ENCODE peak calls at places on chromosomes 16 and 17, in eight cellular contexts. Y, P, D, J, O, Q, N and V are unnamed samples.

GRCh38 chr16:22633794-22634193 is 123.1 kb downstream of the NPIPB5 start:
- DNase-seq in N (no peak), Q (no peak), O (no peak), D (peak; percentile 56), J (no peak), Y (no peak), P (no peak), V (no peak)

GRCh38 chr17:14579716-14580115 is 278.8 kb downstream of the HS3ST3B1 start:
- DNase-seq in N (no peak), O (no peak), J (no peak), Y (no peak), D (peak; percentile 45), Q (no peak), P (no peak), V (no peak)

GRCh38 chr16:81523387-81524115 is 78.9 kb downstream of the CMIP start:
- DNase-seq in Y (peak; percentile 53), P (peak; percentile 61), J (no peak), D (no peak), Q (peak; percentile 36), O (no peak), N (peak; percentile 62), V (peak; percentile 95)

GRCh38 chr16:48556913-48557351 is 53.0 kb downstream of the N4BP1 start:
- DNase-seq in N (no peak), Y (no peak), D (no peak), P (no peak), J (no peak), O (no peak), Q (peak; percentile 45), V (peak; percentile 60)

GRCh38 chr17:61581611-61582349 is 9.2 kb downstream of the NACA2 start:
- DNase-seq in D (no peak), P (no peak), Y (no peak), O (no peak), J (no peak), Q (no peak), N (no peak), V (peak; percentile 11)

GRCh38 chr17:20263595-20263994 is 203.7 kb downstream of the LGALS9B start:
- DNase-seq in Q (peak; percentile 8), Y (peak; percentile 37), N (no peak), D (no peak), O (no peak), P (no peak), J (no peak), V (peak; percentile 45)

GRCh38 chr17:28398280-28398981 is 7.6 kb downstream of the SLC46A1 start:
- DNase-seq in P (no peak), J (no peak), O (no peak), N (no peak), Y (no peak), D (no peak), Q (no peak), V (no peak)

GRCh38 chr17:62688398-62689140 is 61.1 kb downstream of the MRC2 start:
- DNase-seq in O (no peak), D (no peak), J (no peak), Y (no peak), N (no peak), P (no peak), Q (no peak), V (no peak)

GRCh38 chr17:79955167-79955549 is 80.5 kb downstream of the TBC1D16 start:
- DNase-seq in Y (no peak), P (peak; percentile 61), Q (no peak), D (no peak), J (no peak), N (no peak), O (no peak), V (no peak)

GRCh38 chr16:67936876-67937605 is 391 bp upstream of the PSMB10 start:
- DNase-seq in N (peak; percentile 78), D (no peak), P (no peak), Q (no peak), O (no peak), Y (no peak), J (no peak), V (peak; percentile 64)

GRCh38 chr17:35674552-35674951 is 56.9 kb upstream of the RASL10B start:
- DNase-seq in D (no peak), Q (no peak), N (no peak), Y (no peak), O (no peak), J (no peak), P (no peak), V (no peak)

GRCh38 chr17:54727624-54728023 is 173.0 kb upstream of the TOM1L1 start:
- DNase-seq in J (no peak), P (no peak), N (no peak), O (peak; percentile 5), Y (no peak), Q (no peak), D (no peak), V (no peak)

GRCh38 chr17:42536372-42537155 is 523 bp downstream of the NAGLU start:
- DNase-seq in N (peak; percentile 90), O (peak; percentile 87), P (peak; percentile 95), D (peak; percentile 93), J (peak; percentile 91), Y (peak; percentile 81), Q (no peak), V (peak; percentile 70)

GRCh38 chr17:37702605-37703004 is 42.3 kb downstream of the HNF1B start:
- DNase-seq in Y (peak; percentile 83), O (no peak), Q (no peak), D (no peak), N (no peak), P (no peak), J (no peak), V (peak; percentile 86)

GRCh38 chr16:67641779-67642708 is 2.9 kb upstream of the CARMIL2 start:
- DNase-seq in Y (no peak), Q (no peak), O (no peak), D (no peak), J (no peak), P (peak; percentile 81), N (peak; percentile 75), V (peak; percentile 52)

GRCh38 chr17:39229274-39229913 is 3.6 kb upstream of the STAC2 start:
- DNase-seq in N (no peak), J (no peak), O (no peak), D (peak; percentile 63), P (no peak), Q (no peak), Y (no peak), V (no peak)

GRCh38 chr17:329794-330420 is 22.7 kb downstream of the RPH3AL start:
- DNase-seq in Q (no peak), D (no peak), O (no peak), J (no peak), Y (no peak), N (no peak), P (peak; percentile 46), V (no peak)

GRCh38 chr17:49935526-49936210 is 33.3 kb upstream of the DLX4 start:
- DNase-seq in O (no peak), D (no peak), P (no peak), Y (no peak), Q (no peak), J (no peak), N (no peak), V (no peak)

GRCh38 chr16:870856-871561 is 70.5 kb upstream of the GNG13 start:
- DNase-seq in P (no peak), J (no peak), Q (no peak), Y (no peak), N (no peak), O (no peak), D (no peak), V (no peak)

GRCh38 chr16:73299349-73299748 is 251.4 kb upstream of the ZFHX3 start:
- DNase-seq in D (no peak), Y (no peak), N (no peak), Q (no peak), O (no peak), J (no peak), P (no peak), V (no peak)

GRCh38 chr16:57533618-57534336 is 2.6 kb downstream of the CCDC102A start:
- DNase-seq in N (peak; percentile 34), Y (no peak), D (peak; percentile 46), Q (no peak), O (no peak), P (peak; percentile 69), J (peak; percentile 25), V (no peak)
- H3K4me1 ChIP-seq in N (peaks cover 41% of the 10 kb centered on the region), Y (peaks cover 63% of the 10 kb centered on the region), D (no peaks in the 10 kb centered on the region), Q (peaks cover 12% of the 10 kb centered on the region), O (peaks cover 23% of the 10 kb centered on the region), P (peaks cover 62% of the 10 kb centered on the region), J (peaks cover 10% of the 10 kb centered on the region), V (peaks cover 11% of the 10 kb centered on the region)

GRCh38 chr17:6313835-6314234 is 121.1 kb downstream of the AIPL1 start:
- DNase-seq in P (no peak), D (peak; percentile 45), Q (no peak), N (no peak), Y (no peak), J (no peak), O (no peak), V (no peak)

GRCh38 chr17:6314311-6314710 is 120.6 kb downstream of the AIPL1 start:
- DNase-seq in P (no peak), Q (no peak), O (no peak), N (no peak), Y (no peak), D (no peak), J (no peak), V (no peak)
- H3K27ac ChIP-seq in P (no peak overlapping the region), Q (no peak overlapping the region), O (no peak overlapping the region), N (no peak overlapping the region), Y (no peak overlapping the region), D (no peak overlapping the region), J (no peak overlapping the region), V (no peak overlapping the region)

GRCh38 chr17:81128774-81129173 is 36.5 kb upstream of the PVALEF start:
- DNase-seq in N (no peak), J (no peak), P (no peak), Y (no peak), D (no peak), Q (no peak), O (no peak), V (no peak)

GRCh38 chr17:81129289-81129688 is 36.0 kb upstream of the PVALEF start:
- DNase-seq in O (peak; percentile 50), Q (no peak), D (peak; percentile 80), Y (no peak), J (no peak), N (no peak), P (no peak), V (no peak)

GRCh38 chr17:81130385-81131288 is 34.7 kb upstream of the PVALEF start:
- DNase-seq in Y (no peak), P (peak; percentile 79), D (no peak), Q (no peak), J (no peak), O (peak; percentile 62), N (no peak), V (no peak)

GRCh38 chr17:81128338-81128737 is 37.0 kb upstream of the PVALEF start:
- DNase-seq in N (no peak), D (no peak), J (no peak), O (no peak), Q (no peak), P (no peak), Y (no peak), V (no peak)

GRCh38 chr17:81129711-81130367 is 35.5 kb upstream of the PVALEF start:
- DNase-seq in D (no peak), Y (no peak), P (no peak), Q (no peak), N (no peak), J (no peak), O (no peak), V (no peak)
- H3K4me1 ChIP-seq in D (no peaks in the 10 kb centered on the region), Y (peaks cover 10% of the 10 kb centered on the region), P (no peaks in the 10 kb centered on the region), Q (peaks cover 16% of the 10 kb centered on the region), N (no peaks in the 10 kb centered on the region), J (no peaks in the 10 kb centered on the region), O (peaks cover 19% of the 10 kb centered on the region), V (no peaks in the 10 kb centered on the region)

GRCh38 chr17:16569358-16569712 is 331 bp upstream of the ZNF287 start:
- DNase-seq in D (no peak), P (no peak), J (no peak), Q (no peak), O (no peak), Y (no peak), N (no peak), V (no peak)
- H3K27ac ChIP-seq in D (no peak overlapping the region), P (no peak overlapping the region), J (no peak overlapping the region), Q (no peak overlapping the region), O (no peak overlapping the region), Y (no peak overlapping the region), N (peak overlapping the region; percentile 78), V (no peak overlapping the region)